ENCODE peak calls at places on chromosomes 11 and 22, in four cellular contexts. O is K562, M is GM12878, P is HepG2. R is an unnamed sample.

GRCh38 chr11:117819096-117820040 is 5.2 kb downstream of the FXYD2 start:
- DNase-seq in O (peak), M (no peak), P (peak), R (peak)

GRCh38 chr11:2582436-2582931 is 117.3 kb downstream of the KCNQ1OT1 start:
- DNase-seq in O (no peak), M (no peak), P (no peak), R (peak)

GRCh38 chr11:9091044-9091936 is at the start of gene SCUBE2:
- DNase-seq in O (no peak), M (no peak), P (no peak), R (no peak)

GRCh38 chr11:6249822-6250555 is 9.6 kb upstream of the CCKBR start:
- DNase-seq in O (peak), M (no peak), P (no peak), R (no peak)

GRCh38 chr11:118061401-118062125 is 15.3 kb upstream of the TMPRSS4 start:
- DNase-seq in O (no peak), M (no peak), P (no peak), R (no peak)

GRCh38 chr11:83068573-83068972 is 3.1 kb downstream of the RAB30 start:
- DNase-seq in O (no peak), M (no peak), P (no peak), R (no peak)

GRCh38 chr22:46453006-46453828 is 84.2 kb downstream of the CELSR1 start:
- DNase-seq in O (no peak), M (no peak), P (peak), R (no peak)

GRCh38 chr11:65663634-65664200 is 1.0 kb upstream of the RELA start:
- DNase-seq in O (peak), M (no peak), P (no peak), R (no peak)

GRCh38 chr11:65352783-65353182 is 1.8 kb upstream of the TIGD3 start:
- DNase-seq in O (no peak), M (no peak), P (no peak), R (no peak)

GRCh38 chr11:123594921-123595320 is 59.5 kb downstream of the SCN3B start:
- DNase-seq in O (no peak), M (no peak), P (peak), R (no peak)

GRCh38 chr22:20904980-20905355 is 12.2 kb upstream of the CRKL start:
- DNase-seq in O (no peak), M (no peak), P (no peak), R (no peak)

GRCh38 chr11:69915501-69916250 is 96.5 kb upstream of the FGF3 start:
- DNase-seq in O (peak), M (no peak), P (peak), R (peak)

GRCh38 chr11:11179239-11179638 is 173.8 kb downstream of the CSNK2A3 start:
- DNase-seq in O (no peak), M (no peak), P (no peak), R (no peak)

GRCh38 chr11:9459573-9460321 is 1.1 kb upstream of the ZNF143 start:
- DNase-seq in O (no peak), M (no peak), P (peak), R (no peak)

GRCh38 chr22:17896552-17896951 is 122.3 kb upstream of the BID start:
- DNase-seq in O (no peak), M (no peak), P (no peak), R (peak)

GRCh38 chr22:35577799-35578659 is 37.4 kb downstream of the RASD2 start:
- DNase-seq in O (no peak), M (no peak), P (no peak), R (no peak)

GRCh38 chr22:35576671-35577070 is 36.0 kb downstream of the RASD2 start:
- DNase-seq in O (no peak), M (no peak), P (no peak), R (no peak)

GRCh38 chr22:35580351-35581022 is 36.6 kb downstream of the MB start:
- DNase-seq in O (no peak), M (no peak), P (no peak), R (no peak)

GRCh38 chr22:35581023-35581413 is 36.1 kb downstream of the MB start:
- DNase-seq in O (no peak), M (no peak), P (no peak), R (no peak)

GRCh38 chr22:35578836-35579575 is 38.1 kb downstream of the MB start:
- DNase-seq in O (no peak), M (no peak), P (no peak), R (no peak)
- TF ChIP-seq ETV6 in O (no peak), M (no peak), P (no peak), R (no peak)

DNA sequence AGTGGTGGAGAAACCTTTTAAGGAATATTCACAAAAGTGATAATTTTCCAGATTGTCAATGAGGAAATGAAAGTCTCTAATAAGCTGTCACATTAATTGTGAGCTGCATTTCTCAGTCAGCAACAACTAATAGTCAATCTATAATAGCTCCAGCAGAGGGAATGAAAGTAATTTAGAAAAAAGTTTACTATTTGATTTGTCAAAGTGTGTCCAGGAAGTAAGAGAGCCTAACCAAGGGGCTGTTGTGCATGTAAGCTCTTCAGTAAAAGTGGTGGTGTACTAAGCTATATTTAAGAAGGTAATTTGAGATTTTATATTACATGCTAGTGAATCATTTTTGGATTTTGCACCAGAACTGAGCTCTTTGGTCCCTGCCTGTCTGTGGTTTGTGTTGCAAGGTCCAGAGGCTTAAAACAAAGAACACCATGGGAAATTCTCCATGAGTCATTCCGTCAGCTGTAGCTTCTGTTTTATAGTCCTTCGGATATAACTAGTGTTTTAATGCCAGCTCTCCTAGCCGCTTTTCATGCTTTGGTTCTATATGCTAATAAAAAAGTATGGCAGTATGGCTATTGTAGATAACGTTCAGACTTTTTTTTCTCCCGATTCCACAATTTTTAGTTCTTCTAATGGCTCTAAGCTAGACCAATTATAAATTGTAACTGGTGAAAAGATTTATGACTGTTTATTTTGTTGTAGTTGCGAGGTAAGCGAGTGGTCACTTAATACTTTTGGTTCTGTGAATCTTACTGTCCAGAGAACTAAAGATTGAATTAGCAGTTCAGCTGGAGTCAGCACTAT is 64.6 kb downstream of the ARHGEF12 start:
- DNase-seq in O (peak), M (peak), P (peak), R (no peak)
- TF ChIP-seq ETV6 in O (no peak), M (peak), P (no peak), R (no peak)

DNA sequence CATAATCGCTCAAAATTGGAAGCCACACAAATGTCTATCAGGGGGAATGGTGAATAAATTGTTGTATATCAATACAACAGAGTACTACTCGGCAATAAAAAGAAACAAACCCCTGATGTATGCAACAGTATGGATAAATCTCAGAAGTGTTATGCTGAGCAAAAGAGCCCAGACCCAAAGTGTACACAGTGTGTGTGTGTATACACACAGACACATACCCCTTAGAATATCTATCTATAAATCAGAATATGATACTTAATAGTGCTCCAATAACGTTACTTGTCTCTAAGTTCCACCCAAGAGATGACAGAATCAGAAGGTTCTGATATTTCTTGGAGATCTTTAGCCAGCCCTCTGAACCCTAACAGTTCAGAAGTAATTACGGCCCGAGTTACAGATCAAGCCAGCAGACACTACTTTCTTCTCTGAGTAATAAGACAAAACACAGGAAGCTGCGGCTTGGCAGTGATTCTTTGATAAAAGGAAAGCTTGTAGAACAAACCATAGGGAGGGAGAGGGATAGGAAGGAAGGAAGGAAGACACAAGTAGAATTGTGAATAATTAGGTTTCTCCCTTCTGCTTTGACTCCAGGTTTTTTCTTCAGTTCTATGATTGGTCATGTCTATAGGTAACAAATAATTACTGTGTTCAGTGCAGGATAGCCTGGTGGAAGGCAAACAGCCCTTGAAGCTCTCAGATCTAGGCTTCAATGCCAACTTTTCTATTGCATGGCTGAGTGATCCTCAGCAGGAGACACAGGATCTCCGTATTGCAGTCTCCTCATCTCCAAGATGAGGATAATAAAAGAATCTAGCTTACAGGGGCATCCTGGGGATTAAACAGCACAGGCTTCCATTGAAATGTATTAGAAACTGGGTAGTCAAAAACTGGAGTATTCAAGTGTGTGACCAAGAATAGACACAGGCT is 75.6 kb upstream of the TEAD1 start:
- DNase-seq in O (no peak), M (no peak), P (no peak), R (no peak)
- TF ChIP-seq ETV6 in O (no peak), M (no peak), P (no peak), R (no peak)

DNA sequence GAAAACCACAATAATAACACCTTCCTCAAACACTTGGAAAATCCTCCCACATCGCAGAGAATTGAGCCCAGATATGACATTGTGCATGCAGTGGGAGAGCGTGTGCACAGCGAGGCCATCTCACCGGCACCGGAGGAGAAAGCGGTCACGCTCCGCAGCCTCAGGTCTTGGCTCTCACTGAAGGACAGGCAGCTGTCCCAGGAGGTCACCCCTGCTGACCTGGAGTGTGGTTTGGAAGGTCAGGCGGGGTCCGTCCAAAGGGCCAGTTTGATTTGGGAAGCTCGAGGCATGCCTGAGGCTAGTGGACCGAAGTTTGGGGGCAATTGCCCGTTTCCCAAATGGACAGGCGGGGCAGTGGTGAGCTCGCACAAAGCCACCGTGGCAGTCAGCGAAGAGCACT is 86.7 kb downstream of the KIAA1671 start:
- DNase-seq in O (no peak), M (no peak), P (no peak), R (no peak)
- TF ChIP-seq ETV6 in O (no peak), M (no peak), P (no peak), R (no peak)

DNA sequence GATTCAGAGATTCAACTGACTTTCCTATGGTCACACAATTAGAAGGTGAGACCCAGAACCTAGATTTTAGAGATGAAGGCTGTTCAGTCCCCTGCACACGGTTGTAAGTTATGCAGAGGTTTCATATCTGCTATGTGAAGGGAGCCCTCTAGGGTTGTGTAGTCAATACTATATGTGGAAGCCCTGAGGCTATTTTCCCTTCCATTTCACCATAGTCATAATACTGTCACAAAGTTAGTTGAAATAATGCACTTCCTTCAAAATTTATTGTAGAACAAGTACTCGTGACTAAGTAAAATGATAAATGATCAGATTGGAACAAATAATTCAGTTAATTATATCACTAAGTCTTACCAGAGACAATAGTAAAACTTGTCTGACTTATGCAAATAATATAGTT is 48.8 kb downstream of the ENDOD1 start:
- DNase-seq in O (peak), M (no peak), P (no peak), R (no peak)
- TF ChIP-seq ETV6 in O (no peak), M (no peak), P (no peak), R (no peak)

R was measured in WTC11.